ENCODE peak calls at places on chromosome 19, in ten cellular contexts. H is stomach, S is cardiac fibroblast, P is cardiac muscle cell, D is activated B cell treated with CpG ODN at 0.5 μM for 24 hours, J is IMR-90, N is upper lobe of right lung, E is endodermal cell, F is AG04450, I is heart right ventricle. R is an unnamed sample.

GRCh38 chr19:38713227-38713649 is 31.0 kb downstream of the CAPN12 start:
- DNase-seq in S (peak; percentile 66), I (peak; percentile 79), E (no peak), N (no peak), P (no peak), F (no peak), D (no peak), H (peak; percentile 87), J (peak; percentile 56), R (no peak)

GRCh38 chr19:5196832-5197231 is 143.8 kb downstream of the PTPRS start:
- DNase-seq in D (no peak), N (no peak), E (no peak), I (no peak), P (no peak), J (no peak), S (no peak), F (no peak), H (no peak), R (no peak)

GRCh38 chr19:47156861-47157454 is 26.3 kb downstream of the SAE1 start:
- DNase-seq in D (no peak), N (no peak), H (no peak), I (no peak), E (no peak), P (peak; percentile 46), J (no peak), S (peak; percentile 11), F (no peak), R (no peak)

GRCh38 chr19:10752237-10752912 is 34.5 kb downstream of the DNM2 start:
- DNase-seq in D (no peak), I (no peak), F (no peak), N (no peak), P (no peak), S (no peak), E (no peak), J (no peak), H (no peak), R (no peak)

GRCh38 chr19:34881982-34882381 is 44.7 kb upstream of the ZNF30 start:
- DNase-seq in I (no peak), J (peak; percentile 24), N (no peak), F (no peak), H (no peak), D (no peak), S (no peak), P (peak; percentile 15), E (no peak), R (no peak)

GRCh38 chr19:5990289-5990797 is 12.4 kb upstream of the RANBP3 start:
- DNase-seq in P (no peak), J (no peak), N (no peak), F (no peak), I (no peak), H (no peak), E (peak; percentile 86), S (no peak), D (no peak), R (no peak)

GRCh38 chr19:38059897-38060296 is 152.9 kb downstream of the SIPA1L3 start:
- DNase-seq in N (no peak), P (peak; percentile 30), H (no peak), D (no peak), F (no peak), S (peak; percentile 16), E (no peak), J (no peak), I (no peak), R (no peak)

GRCh38 chr19:39355253-39355652 is 13.0 kb downstream of the SAMD4B start:
- DNase-seq in E (no peak), N (no peak), S (no peak), D (no peak), J (no peak), F (no peak), P (no peak), H (no peak), I (no peak), R (no peak)

GRCh38 chr19:38669532-38669931 is 22.1 kb downstream of the ACTN4 start:
- DNase-seq in E (no peak), I (no peak), J (no peak), F (no peak), N (no peak), S (no peak), P (no peak), D (no peak), H (no peak), R (no peak)

GRCh38 chr19:47479701-47480503 is 4.1 kb downstream of the KPTN start:
- DNase-seq in P (peak; percentile 39), D (no peak), F (no peak), S (peak; percentile 13), H (no peak), E (peak; percentile 91), N (peak; percentile 82), J (no peak), I (no peak), R (no peak)

GRCh38 chr19:13101590-13102415 is 855 bp downstream of the LYL1 start:
- DNase-seq in F (no peak), J (no peak), I (no peak), S (no peak), E (no peak), N (no peak), P (no peak), D (no peak), H (no peak), R (no peak)

GRCh38 chr19:13099073-13099999 is 3.3 kb downstream of the LYL1 start:
- DNase-seq in I (peak; percentile 82), J (no peak), S (peak; percentile 62), F (no peak), D (peak; percentile 70), E (peak; percentile 80), H (peak; percentile 78), N (peak; percentile 91), P (peak; percentile 68), R (no peak)

GRCh38 chr19:13102416-13102665 is 317 bp downstream of the LYL1 start:
- DNase-seq in I (no peak), S (no peak), F (no peak), D (no peak), P (no peak), E (no peak), J (no peak), N (no peak), H (no peak), R (no peak)

GRCh38 chr19:13100031-13100588 is 2.5 kb downstream of the LYL1 start:
- DNase-seq in E (no peak), N (no peak), I (no peak), H (no peak), D (peak; percentile 57), F (no peak), P (no peak), J (no peak), S (no peak), R (no peak)

DNA sequence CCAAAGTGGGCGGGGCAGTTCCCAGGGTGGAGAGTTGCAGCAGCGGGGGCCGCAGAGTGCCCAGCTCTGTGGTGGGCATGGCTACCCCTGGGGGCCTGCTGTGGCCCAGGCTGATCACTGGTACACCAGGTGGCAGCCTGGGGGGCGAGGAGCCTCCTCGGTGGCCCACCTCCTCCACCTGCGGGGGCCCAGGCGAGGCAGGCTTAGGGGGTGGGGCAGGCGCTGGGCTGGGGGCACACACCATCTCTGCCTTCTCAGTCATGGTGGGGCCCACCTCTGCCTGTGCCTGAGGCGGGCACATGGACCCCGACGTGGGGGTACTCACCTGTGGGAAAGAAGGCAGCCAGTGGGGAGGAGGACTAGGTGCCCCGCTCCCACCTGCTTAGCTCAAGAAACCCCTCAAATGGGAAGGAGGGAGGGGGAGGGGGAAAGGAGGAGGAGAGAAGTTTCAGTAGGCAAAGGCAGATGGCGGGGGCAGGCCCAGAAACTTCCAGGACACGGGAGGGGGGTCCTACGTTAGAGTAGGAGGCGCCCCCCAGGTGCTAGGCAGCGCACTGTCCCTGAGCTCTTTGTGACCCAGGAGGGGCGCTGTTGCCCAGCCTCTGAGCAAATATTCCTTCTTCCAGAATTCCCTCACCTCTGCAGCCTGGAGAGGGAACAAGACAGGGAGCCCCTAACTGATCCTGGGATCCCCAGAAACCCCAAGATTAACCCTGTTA is 1.6 kb downstream of the LYL1 start:
- DNase-seq in J (no peak), N (no peak), H (no peak), F (no peak), E (no peak), D (no peak), S (no peak), I (no peak), P (no peak), R (no peak)
- TF ChIP-seq CTCF in J (peak; percentile 35), N (peak; percentile 43), H (no peak), F (peak; percentile 26), E (peak; percentile 66), D (no peak), S (peak; percentile 28), I (peak; percentile 22), P (peak; percentile 29), R (peak; percentile 15)

GRCh38 chr19:44943801-44944249 is 1.8 kb downstream of the APOC4 start:
- DNase-seq in P (no peak), E (no peak), D (peak; percentile 34), I (peak; percentile 25), J (no peak), F (no peak), H (peak; percentile 31), N (peak; percentile 91), S (no peak), R (no peak)
- TF ChIP-seq CTCF in P (no peak), E (no peak), D (no peak), I (no peak), J (no peak), F (no peak), H (no peak), N (no peak), S (no peak), R (no peak)

GRCh38 chr19:31459430-31459829 is 110.2 kb upstream of the TSHZ3 start:
- DNase-seq in F (no peak), D (no peak), I (no peak), S (no peak), H (no peak), J (no peak), N (no peak), P (no peak), E (no peak), R (no peak)

GRCh38 chr19:31461814-31462539 is 112.7 kb upstream of the TSHZ3 start:
- DNase-seq in H (no peak), N (no peak), P (peak; percentile 56), E (no peak), I (no peak), D (no peak), S (peak; percentile 35), F (no peak), J (no peak), R (no peak)
- TF ChIP-seq CTCF in H (no peak), N (no peak), P (peak; percentile 22), E (peak; percentile 63), I (no peak), D (no peak), S (peak; percentile 40), F (peak; percentile 31), J (no peak), R (no peak)

DNA sequence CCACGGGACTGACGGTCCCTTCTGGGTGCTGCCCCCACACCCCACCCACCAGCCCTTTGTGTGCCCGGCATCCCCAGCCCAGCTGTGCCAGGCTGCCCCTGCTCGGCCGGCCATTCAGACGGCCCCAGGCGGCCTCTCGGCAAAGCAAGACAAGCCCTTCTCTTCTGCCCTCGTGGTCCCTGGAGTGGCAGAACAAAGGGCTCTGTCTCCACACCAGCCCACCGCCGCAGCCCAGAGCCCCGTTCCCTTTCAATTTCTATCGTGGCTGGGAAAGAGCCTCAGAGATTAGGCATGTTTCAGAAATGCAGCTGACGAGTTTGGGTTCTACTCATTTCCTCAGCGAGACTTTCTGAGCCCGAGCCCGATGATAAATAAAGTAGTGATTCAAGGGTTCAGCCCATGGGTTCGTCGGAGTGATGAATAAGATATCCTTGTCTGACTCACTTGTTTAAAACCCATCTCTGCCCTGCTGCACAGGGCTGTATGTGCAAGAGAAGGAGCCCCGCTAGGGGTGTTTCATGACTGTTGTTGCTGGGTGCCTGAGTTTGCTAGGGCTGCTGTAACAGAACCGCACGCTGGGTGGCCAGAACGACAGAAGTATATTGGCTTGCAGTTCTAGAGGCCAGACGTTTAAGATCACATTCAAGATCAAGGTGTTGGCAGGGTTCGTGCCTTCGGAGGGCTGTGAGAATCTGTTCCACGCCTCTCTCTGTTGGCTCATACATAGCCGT is 4.3 kb downstream of the MYO9B start:
- DNase-seq in S (peak; percentile 97), N (no peak), H (peak; percentile 74), P (peak; percentile 98), J (peak; percentile 99), D (peak; percentile 39), F (peak; percentile 99), E (no peak), I (peak; percentile 59), R (no peak)
- TF ChIP-seq CTCF in S (peak; percentile 80), N (peak; percentile 49), H (peak; percentile 57), P (peak; percentile 76), J (peak; percentile 85), D (no peak), F (peak; percentile 82), E (no peak), I (peak; percentile 25), R (peak; percentile 63)

R was measured in type B pancreatic cell.